ENCODE peak calls at places on chromosomes 2 and 18, in eight cellular contexts. Y is GM23248, T is Karpas-422, A is hepatocyte, B is PC-3, U is GM23338, J is OCI-LY7, Z is SK-N-SH. P is an unnamed sample. For H3K9me2, the result is how much of the 10 kb centered on the place peaks cover.

GRCh38 chr2:134819334-134819733 is 19.1 kb upstream of the ACMSD start:
- DNase-seq in U (no peak), Y (peak), Z (no peak), B (peak), T (no peak), A (no peak), J (no peak), P (peak)

GRCh38 chr2:15302154-15302553 is 259.0 kb downstream of the NBAS start:
- DNase-seq in A (no peak), Z (no peak), T (no peak), U (no peak), B (no peak), Y (peak), J (no peak), P (no peak)

GRCh38 chr2:5781679-5782078 is 89.5 kb downstream of the SOX11 start:
- DNase-seq in T (no peak), B (no peak), Y (no peak), Z (no peak), J (no peak), A (no peak), U (peak), P (no peak)

GRCh38 chr2:30948120-30948519 is 140.9 kb upstream of the CAPN13 start:
- DNase-seq in Z (no peak), B (no peak), Y (no peak), T (no peak), U (no peak), J (no peak), A (no peak), P (no peak)

GRCh38 chr2:36516136-36516870 is 81.7 kb downstream of the FEZ2 start:
- DNase-seq in B (no peak), U (no peak), Z (no peak), J (no peak), T (no peak), A (peak), Y (peak), P (no peak)

GRCh38 chr2:209977386-209978239 is 24.8 kb upstream of the RPE start:
- DNase-seq in T (peak), J (peak), Z (peak), A (peak), Y (peak), B (peak), U (peak), P (peak)

GRCh38 chr2:112614201-112614840 is 29.9 kb downstream of the CHCHD5 start:
- DNase-seq in Z (no peak), U (peak), B (no peak), Y (no peak), A (peak), J (no peak), T (no peak), P (no peak)

GRCh38 chr2:37992631-37993030 is 67.5 kb downstream of the RMDN2 start:
- DNase-seq in A (no peak), Y (no peak), T (no peak), B (no peak), Z (no peak), J (no peak), U (no peak), P (no peak)

GRCh38 chr2:64268330-64268729 is 124.1 kb upstream of the PELI1 start:
- DNase-seq in Z (no peak), J (no peak), B (peak), T (no peak), U (no peak), Y (no peak), A (no peak), P (no peak)

GRCh38 chr2:133674433-133675331 is 106.4 kb upstream of the NCKAP5 start:
- DNase-seq in A (peak), Z (no peak), J (no peak), T (no peak), Y (peak), U (peak), B (peak), P (no peak)

GRCh38 chr2:237885931-237886701 is 26.7 kb downstream of the RAMP1 start:
- DNase-seq in A (peak), T (no peak), Y (no peak), Z (peak), B (no peak), J (no peak), U (no peak), P (no peak)

GRCh38 chr2:219887870-219888269 is 260.4 kb downstream of the SLC4A3 start:
- DNase-seq in A (no peak), J (no peak), U (no peak), T (no peak), B (peak), Z (no peak), Y (peak), P (no peak)

GRCh38 chr18:26489881-26490280 is 58.5 kb downstream of the KCTD1 start:
- DNase-seq in U (no peak), Z (no peak), A (no peak), Y (no peak), B (peak), T (no peak), J (no peak), P (no peak)

GRCh38 chr2:110101280-110101844 is 14.3 kb downstream of the MALL start:
- DNase-seq in J (no peak), Z (peak), Y (peak), U (peak), B (peak), A (peak), T (no peak), P (peak)

GRCh38 chr18:44742741-44743311 is 62.1 kb downstream of the SETBP1 start:
- DNase-seq in Z (peak), B (no peak), U (peak), T (no peak), A (no peak), J (no peak), Y (peak), P (no peak)

GRCh38 chr18:8754995-8755955 is 49.9 kb downstream of the MTCL1 start:
- DNase-seq in J (peak), T (no peak), U (no peak), Y (peak), Z (no peak), A (no peak), B (peak), P (no peak)

GRCh38 chr2:74002515-74003391 is 18.0 kb downstream of the TET3 start:
- DNase-seq in Y (peak), U (peak), Z (peak), J (peak), A (peak), B (peak), T (peak), P (no peak)

GRCh38 chr2:39712953-39713352 is 47.2 kb downstream of the TMEM178A start:
- DNase-seq in U (no peak), J (no peak), B (no peak), Z (no peak), T (no peak), A (no peak), Y (no peak), P (no peak)

GRCh38 chr2:20997953-20998722 is 45.7 kb downstream of the APOB start:
- DNase-seq in U (no peak), B (no peak), T (no peak), A (no peak), J (no peak), Y (no peak), Z (no peak), P (no peak)

GRCh38 chr2:54212456-54212855 is 43.6 kb downstream of the TSPYL6 start:
- DNase-seq in Z (no peak), T (no peak), A (peak), U (no peak), J (no peak), Y (peak), B (peak), P (no peak)

GRCh38 chr2:188682864-188683263 is 291.3 kb upstream of the COL3A1 start:
- DNase-seq in B (no peak), Y (no peak), U (no peak), T (no peak), A (no peak), J (no peak), Z (no peak), P (no peak)

GRCh38 chr2:72944804-72945449 is 27.6 kb downstream of the EMX1 start:
- DNase-seq in U (no peak), A (no peak), Y (no peak), B (no peak), Z (no peak), J (no peak), T (no peak), P (no peak)

GRCh38 chr2:62919041-62919440 is 131.6 kb upstream of the OTX1 start:
- DNase-seq in A (no peak), Y (no peak), B (no peak), T (no peak), J (peak), Z (no peak), U (no peak), P (no peak)

GRCh38 chr18:14285053-14285452 is 152.8 kb upstream of the ZNF519 start:
- DNase-seq in U (no peak), Z (no peak), A (no peak), B (no peak), T (no peak), J (no peak), Y (no peak), P (no peak)

GRCh38 chr2:52532956-52533355 is 1234.6 kb upstream of the CHAC2 start:
- DNase-seq in Y (no peak), A (no peak), T (no peak), J (no peak), B (no peak), U (no peak), Z (no peak), P (no peak)

GRCh38 chr2:235807347-235807746 is 313.5 kb downstream of the AGAP1 start:
- DNase-seq in A (no peak), B (no peak), U (peak), Z (no peak), T (no peak), Y (no peak), J (no peak), P (no peak)

GRCh38 chr2:134181219-134181618 is 72.7 kb upstream of the MGAT5 start:
- DNase-seq in A (no peak), Y (no peak), U (no peak), Z (no peak), B (no peak), J (peak), T (no peak), P (no peak)

GRCh38 chr2:148542614-148543013 is 101.9 kb upstream of the EPC2 start:
- DNase-seq in J (no peak), U (no peak), A (no peak), T (no peak), Z (no peak), Y (no peak), B (no peak), P (no peak)

GRCh38 chr2:16357188-16357587 is 308.4 kb downstream of the CYRIA start:
- DNase-seq in Z (no peak), B (no peak), A (no peak), U (no peak), Y (no peak), J (no peak), T (no peak), P (no peak)
- H3K9me2 ChIP-seq in Z (under half), B (under half), A (under half), U (under half), Y (under half), J (under half), T (under half), P (under half)

GRCh38 chr18:10514082-10514481 is 11.7 kb upstream of the NAPG start:
- DNase-seq in Y (no peak), A (no peak), J (no peak), B (no peak), Z (no peak), U (no peak), T (no peak), P (no peak)
- H3K9me2 ChIP-seq in Y (under half), A (under half), J (under half), B (under half), Z (under half), U (under half), T (under half), P (under half)

DNA sequence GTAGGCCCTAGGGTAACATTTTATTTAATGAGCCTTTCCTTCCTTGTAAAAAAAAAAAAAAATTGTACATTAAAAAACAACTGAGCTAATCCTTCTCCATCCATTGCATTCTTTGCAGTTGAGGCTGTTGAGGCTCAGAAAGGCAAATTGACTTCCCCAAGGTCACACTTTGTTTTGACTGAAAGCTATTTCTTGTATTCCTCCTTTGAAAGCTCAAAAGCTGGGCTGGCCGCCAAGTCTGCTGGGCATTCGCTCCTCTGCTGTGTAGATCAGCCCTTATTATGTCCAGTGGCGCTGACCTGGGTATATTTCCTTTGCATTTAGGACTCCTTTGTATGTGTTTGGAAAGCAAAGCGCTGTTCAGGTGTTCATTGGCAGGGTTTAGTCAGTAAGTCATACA is 44.0 kb downstream of the SGPP2 start:
- DNase-seq in U (no peak), J (no peak), Y (peak), Z (peak), A (peak), B (no peak), T (no peak), P (no peak)
- H3K9me2 ChIP-seq in U (under half), J (under half), Y (under half), Z (under half), A (under half), B (under half), T (under half), P (under half)

GRCh38 chr2:174631009-174631981 is 33.7 kb upstream of the WIPF1 start:
- DNase-seq in Y (peak), Z (no peak), A (no peak), B (peak), U (no peak), T (no peak), J (no peak), P (no peak)
- H3K9me2 ChIP-seq in Y (under half), Z (under half), A (under half), B (under half), U (under half), T (under half), J (under half), P (under half)

DNA sequence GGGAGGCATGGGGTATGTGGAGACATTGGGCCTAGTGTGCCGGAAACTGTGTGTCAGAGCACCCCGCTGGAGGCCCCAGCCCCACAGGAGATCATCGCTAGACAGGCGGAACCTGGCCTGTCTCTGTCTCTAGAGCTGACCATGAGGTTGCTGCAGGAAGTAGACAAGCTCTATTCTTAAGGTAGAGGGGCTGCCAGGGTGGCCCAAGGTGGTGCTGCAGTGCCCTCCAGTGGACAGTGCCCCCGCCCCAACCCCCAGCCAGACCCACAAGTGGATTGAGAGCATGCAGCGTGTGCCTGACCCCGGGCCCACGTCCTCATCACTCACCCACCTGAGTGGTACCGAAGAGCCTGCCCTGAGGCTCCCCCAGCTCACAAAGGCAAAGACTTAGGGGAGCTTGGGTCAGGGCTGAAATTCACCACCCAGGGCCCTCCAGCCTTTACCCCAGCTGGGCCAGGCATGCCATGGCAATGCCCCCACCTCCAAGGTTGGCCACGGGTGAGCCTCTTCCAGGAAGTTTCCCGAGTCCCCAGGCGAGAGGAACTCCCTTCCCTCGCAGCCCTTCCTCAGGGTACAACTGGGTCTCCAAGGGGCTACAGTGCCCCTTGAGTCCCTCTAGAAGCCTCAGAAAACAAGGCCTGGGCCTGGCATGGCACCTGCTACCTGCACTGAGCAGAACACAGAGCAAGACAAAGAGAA is 155.0 kb downstream of the TTC32 start:
- DNase-seq in Z (peak), Y (peak), A (peak), T (peak), U (peak), J (peak), B (peak), P (no peak)
- H3K9me2 ChIP-seq in Z (under half), Y (under half), A (under half), T (under half), U (under half), J (under half), B (under half), P (under half)

P was measured in HCT116.